ENCODE peak calls at places on chromosomes 11 and 22, in nine cellular contexts. One of them, this sample, is unnamed.

GRCh38 chr22:38802671-38803121 is 8.8 kb upstream of the DNAL4 start:
- DNase-seq in CD8-positive, alpha-beta memory T cell: no peak
- DNase-seq in PC-3: peak; percentile 87
- DNase-seq in cardiac muscle cell: peak; percentile 95
- DNase-seq in thoracic aorta: peak; percentile 25
- DNase-seq in HL-60: no peak
- DNase-seq in A549: peak; percentile 79
- DNase-seq in effector memory CD4-positive, alpha-beta T cell: no peak
- DNase-seq in pancreas: no peak
- DNase-seq in this sample: no peak

GRCh38 chr11:108198833-108199232 is 23.6 kb downstream of the NPAT start:
- DNase-seq in CD8-positive, alpha-beta memory T cell: no peak
- DNase-seq in PC-3: no peak
- DNase-seq in cardiac muscle cell: peak; percentile 7
- DNase-seq in thoracic aorta: no peak
- DNase-seq in HL-60: no peak
- DNase-seq in A549: no peak
- DNase-seq in effector memory CD4-positive, alpha-beta T cell: no peak
- DNase-seq in pancreas: no peak
- DNase-seq in this sample: no peak

GRCh38 chr22:42083119-42083518 is 3.6 kb downstream of the SMDT1 start:
- DNase-seq in CD8-positive, alpha-beta memory T cell: no peak
- DNase-seq in PC-3: no peak
- DNase-seq in cardiac muscle cell: no peak
- DNase-seq in thoracic aorta: no peak
- DNase-seq in HL-60: no peak
- DNase-seq in A549: no peak
- DNase-seq in effector memory CD4-positive, alpha-beta T cell: no peak
- DNase-seq in pancreas: no peak
- DNase-seq in this sample: no peak

GRCh38 chr22:50298937-50299656 is 8.3 kb downstream of the PLXNB2 start:
- DNase-seq in CD8-positive, alpha-beta memory T cell: no peak
- DNase-seq in PC-3: no peak
- DNase-seq in cardiac muscle cell: no peak
- DNase-seq in thoracic aorta: no peak
- DNase-seq in HL-60: no peak
- DNase-seq in A549: no peak
- DNase-seq in effector memory CD4-positive, alpha-beta T cell: no peak
- DNase-seq in pancreas: no peak
- DNase-seq in this sample: no peak

GRCh38 chr22:19620742-19621371 is 93.4 kb upstream of the SEPTIN5 start:
- DNase-seq in CD8-positive, alpha-beta memory T cell: no peak
- DNase-seq in PC-3: no peak
- DNase-seq in cardiac muscle cell: peak; percentile 26
- DNase-seq in thoracic aorta: no peak
- DNase-seq in HL-60: no peak
- DNase-seq in A549: no peak
- DNase-seq in effector memory CD4-positive, alpha-beta T cell: no peak
- DNase-seq in pancreas: no peak
- DNase-seq in this sample: no peak

GRCh38 chr22:36104988-36105387 is 55.6 kb downstream of the APOL3 start:
- DNase-seq in CD8-positive, alpha-beta memory T cell: no peak
- DNase-seq in PC-3: peak; percentile 23
- DNase-seq in cardiac muscle cell: no peak
- DNase-seq in thoracic aorta: no peak
- DNase-seq in HL-60: no peak
- DNase-seq in A549: no peak
- DNase-seq in effector memory CD4-positive, alpha-beta T cell: no peak
- DNase-seq in pancreas: no peak
- DNase-seq in this sample: no peak

GRCh38 chr22:30340911-30341685 is 14.4 kb upstream of the TBC1D10A start:
- DNase-seq in CD8-positive, alpha-beta memory T cell: no peak
- DNase-seq in PC-3: no peak
- DNase-seq in cardiac muscle cell: no peak
- DNase-seq in thoracic aorta: peak; percentile 57
- DNase-seq in HL-60: no peak
- DNase-seq in A549: no peak
- DNase-seq in effector memory CD4-positive, alpha-beta T cell: no peak
- DNase-seq in pancreas: peak; percentile 84
- DNase-seq in this sample: no peak

GRCh38 chr11:100735949-100736675 is 49.0 kb downstream of the ARHGAP42 start:
- DNase-seq in CD8-positive, alpha-beta memory T cell: no peak
- DNase-seq in PC-3: no peak
- DNase-seq in cardiac muscle cell: peak; percentile 59
- DNase-seq in thoracic aorta: no peak
- DNase-seq in HL-60: no peak
- DNase-seq in A549: peak; percentile 43
- DNase-seq in effector memory CD4-positive, alpha-beta T cell: no peak
- DNase-seq in pancreas: no peak
- DNase-seq in this sample: no peak

GRCh38 chr22:26985217-26985616 is 327.8 kb downstream of the MIAT start:
- DNase-seq in CD8-positive, alpha-beta memory T cell: no peak
- DNase-seq in PC-3: no peak
- DNase-seq in cardiac muscle cell: no peak
- DNase-seq in thoracic aorta: no peak
- DNase-seq in HL-60: no peak
- DNase-seq in A549: no peak
- DNase-seq in effector memory CD4-positive, alpha-beta T cell: no peak
- DNase-seq in pancreas: no peak
- DNase-seq in this sample: no peak

GRCh38 chr11:36391062-36391461 is 95.0 kb downstream of the PRR5L start:
- DNase-seq in CD8-positive, alpha-beta memory T cell: no peak
- DNase-seq in PC-3: no peak
- DNase-seq in cardiac muscle cell: no peak
- DNase-seq in thoracic aorta: no peak
- DNase-seq in HL-60: peak; percentile 67
- DNase-seq in A549: no peak
- DNase-seq in effector memory CD4-positive, alpha-beta T cell: no peak
- DNase-seq in pancreas: no peak
- DNase-seq in this sample: no peak

GRCh38 chr22:32858121-32858703 is 56.7 kb downstream of the TIMP3 start:
- DNase-seq in CD8-positive, alpha-beta memory T cell: no peak
- DNase-seq in PC-3: no peak
- DNase-seq in cardiac muscle cell: no peak
- DNase-seq in thoracic aorta: no peak
- DNase-seq in HL-60: no peak
- DNase-seq in A549: no peak
- DNase-seq in effector memory CD4-positive, alpha-beta T cell: no peak
- DNase-seq in pancreas: no peak
- DNase-seq in this sample: no peak

GRCh38 chr11:118046051-118046963 is 30.6 kb upstream of the TMPRSS4 start:
- DNase-seq in CD8-positive, alpha-beta memory T cell: peak; percentile 73
- DNase-seq in PC-3: no peak
- DNase-seq in cardiac muscle cell: no peak
- DNase-seq in thoracic aorta: no peak
- DNase-seq in HL-60: no peak
- DNase-seq in A549: no peak
- DNase-seq in effector memory CD4-positive, alpha-beta T cell: peak; percentile 56
- DNase-seq in pancreas: no peak
- DNase-seq in this sample: no peak

GRCh38 chr11:76723548-76723947 is 53.0 kb upstream of the LRRC32 start:
- DNase-seq in CD8-positive, alpha-beta memory T cell: peak; percentile 37
- DNase-seq in PC-3: no peak
- DNase-seq in cardiac muscle cell: no peak
- DNase-seq in thoracic aorta: no peak
- DNase-seq in HL-60: no peak
- DNase-seq in A549: no peak
- DNase-seq in effector memory CD4-positive, alpha-beta T cell: no peak
- DNase-seq in pancreas: no peak
- DNase-seq in this sample: no peak

GRCh38 chr11:44963071-44963575 is 12.4 kb upstream of the TP53I11 start:
- DNase-seq in CD8-positive, alpha-beta memory T cell: no peak
- DNase-seq in PC-3: no peak
- DNase-seq in cardiac muscle cell: no peak
- DNase-seq in thoracic aorta: no peak
- DNase-seq in HL-60: no peak
- DNase-seq in A549: no peak
- DNase-seq in effector memory CD4-positive, alpha-beta T cell: no peak
- DNase-seq in pancreas: no peak
- DNase-seq in this sample: no peak

DNA sequence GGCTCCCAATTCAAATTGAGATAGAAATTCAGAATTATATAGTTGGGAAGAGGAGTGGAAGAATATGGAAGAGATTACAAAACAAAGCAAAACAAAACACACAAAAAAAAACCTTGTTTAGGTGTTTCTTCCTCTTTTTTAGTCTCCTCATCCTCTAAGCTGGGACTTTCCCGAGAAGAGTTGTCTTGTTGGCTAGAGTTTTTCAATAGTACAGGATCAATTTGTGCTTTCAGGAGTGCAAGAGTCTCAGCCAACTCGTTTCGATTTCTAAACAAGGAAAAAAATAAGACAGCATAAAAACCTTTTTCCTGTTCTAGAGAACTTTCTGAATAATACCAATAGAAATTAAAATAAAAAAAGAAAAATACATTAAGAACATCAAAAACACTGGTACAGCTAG is 87.8 kb upstream of the CLNS1A start:
- DNase-seq in CD8-positive, alpha-beta memory T cell: no peak
- DNase-seq in PC-3: no peak
- DNase-seq in cardiac muscle cell: no peak
- DNase-seq in thoracic aorta: no peak
- DNase-seq in HL-60: no peak
- DNase-seq in A549: no peak
- DNase-seq in effector memory CD4-positive, alpha-beta T cell: no peak
- DNase-seq in pancreas: no peak
- DNase-seq in this sample: no peak
- H3K4me3 ChIP-seq in CD8-positive, alpha-beta memory T cell: no peak overlapping the region
- H3K4me3 ChIP-seq in PC-3: no peak overlapping the region
- H3K4me3 ChIP-seq in cardiac muscle cell: no peak overlapping the region
- H3K4me3 ChIP-seq in thoracic aorta: no peak overlapping the region
- H3K4me3 ChIP-seq in HL-60: no peak overlapping the region
- H3K4me3 ChIP-seq in A549: no peak overlapping the region
- H3K4me3 ChIP-seq in effector memory CD4-positive, alpha-beta T cell: no peak overlapping the region
- H3K4me3 ChIP-seq in pancreas: no peak overlapping the region
- H3K4me3 ChIP-seq in this sample: no peak overlapping the region

GRCh38 chr11:85752201-85752889 is 58.6 kb downstream of the SYTL2 start:
- DNase-seq in CD8-positive, alpha-beta memory T cell: peak; percentile 52
- DNase-seq in PC-3: no peak
- DNase-seq in cardiac muscle cell: no peak
- DNase-seq in thoracic aorta: no peak
- DNase-seq in HL-60: peak; percentile 7
- DNase-seq in A549: no peak
- DNase-seq in effector memory CD4-positive, alpha-beta T cell: no peak
- DNase-seq in pancreas: no peak
- DNase-seq in this sample: no peak
- H3K27ac ChIP-seq in CD8-positive, alpha-beta memory T cell: peak overlapping the region; percentile 1
- H3K27ac ChIP-seq in PC-3: no peak overlapping the region
- H3K27ac ChIP-seq in cardiac muscle cell: no peak overlapping the region
- H3K27ac ChIP-seq in thoracic aorta: no peak overlapping the region
- H3K27ac ChIP-seq in HL-60: peak overlapping the region; percentile 10
- H3K27ac ChIP-seq in A549: peak overlapping the region; percentile 56
- H3K27ac ChIP-seq in effector memory CD4-positive, alpha-beta T cell: peak overlapping the region; percentile 52
- H3K27ac ChIP-seq in pancreas: no peak overlapping the region
- H3K27ac ChIP-seq in this sample: no peak overlapping the region

GRCh38 chr11:110478410-110478809 is 48.7 kb downstream of the FDX1 start:
- DNase-seq in CD8-positive, alpha-beta memory T cell: no peak
- DNase-seq in PC-3: no peak
- DNase-seq in cardiac muscle cell: no peak
- DNase-seq in thoracic aorta: no peak
- DNase-seq in HL-60: no peak
- DNase-seq in A549: no peak
- DNase-seq in effector memory CD4-positive, alpha-beta T cell: no peak
- DNase-seq in pancreas: no peak
- DNase-seq in this sample: no peak

GRCh38 chr11:110479445-110480101 is 49.8 kb downstream of the FDX1 start:
- DNase-seq in CD8-positive, alpha-beta memory T cell: no peak
- DNase-seq in PC-3: no peak
- DNase-seq in cardiac muscle cell: peak; percentile 73
- DNase-seq in thoracic aorta: no peak
- DNase-seq in HL-60: peak; percentile 47
- DNase-seq in A549: no peak
- DNase-seq in effector memory CD4-positive, alpha-beta T cell: no peak
- DNase-seq in pancreas: no peak
- DNase-seq in this sample: no peak

GRCh38 chr11:110486176-110486575 is 56.4 kb downstream of the FDX1 start:
- DNase-seq in CD8-positive, alpha-beta memory T cell: no peak
- DNase-seq in PC-3: no peak
- DNase-seq in cardiac muscle cell: no peak
- DNase-seq in thoracic aorta: no peak
- DNase-seq in HL-60: peak; percentile 32
- DNase-seq in A549: no peak
- DNase-seq in effector memory CD4-positive, alpha-beta T cell: no peak
- DNase-seq in pancreas: no peak
- DNase-seq in this sample: no peak

GRCh38 chr11:110479070-110479444 is 49.3 kb downstream of the FDX1 start:
- DNase-seq in CD8-positive, alpha-beta memory T cell: no peak
- DNase-seq in PC-3: no peak
- DNase-seq in cardiac muscle cell: peak; percentile 17
- DNase-seq in thoracic aorta: no peak
- DNase-seq in HL-60: peak; percentile 74
- DNase-seq in A549: no peak
- DNase-seq in effector memory CD4-positive, alpha-beta T cell: no peak
- DNase-seq in pancreas: no peak
- DNase-seq in this sample: no peak

GRCh38 chr11:110481523-110481922 is 51.8 kb downstream of the FDX1 start:
- DNase-seq in CD8-positive, alpha-beta memory T cell: no peak
- DNase-seq in PC-3: no peak
- DNase-seq in cardiac muscle cell: no peak
- DNase-seq in thoracic aorta: no peak
- DNase-seq in HL-60: no peak
- DNase-seq in A549: no peak
- DNase-seq in effector memory CD4-positive, alpha-beta T cell: no peak
- DNase-seq in pancreas: no peak
- DNase-seq in this sample: no peak
- H3K4me3 ChIP-seq in CD8-positive, alpha-beta memory T cell: no peak overlapping the region
- H3K4me3 ChIP-seq in PC-3: no peak overlapping the region
- H3K4me3 ChIP-seq in cardiac muscle cell: no peak overlapping the region
- H3K4me3 ChIP-seq in thoracic aorta: no peak overlapping the region
- H3K4me3 ChIP-seq in HL-60: no peak overlapping the region
- H3K4me3 ChIP-seq in A549: no peak overlapping the region
- H3K4me3 ChIP-seq in effector memory CD4-positive, alpha-beta T cell: no peak overlapping the region
- H3K4me3 ChIP-seq in pancreas: no peak overlapping the region
- H3K4me3 ChIP-seq in this sample: no peak overlapping the region

GRCh38 chr11:9601876-9602199 is 28.4 kb downstream of the WEE1 start:
- DNase-seq in CD8-positive, alpha-beta memory T cell: no peak
- DNase-seq in PC-3: no peak
- DNase-seq in cardiac muscle cell: no peak
- DNase-seq in thoracic aorta: no peak
- DNase-seq in HL-60: no peak
- DNase-seq in A549: no peak
- DNase-seq in effector memory CD4-positive, alpha-beta T cell: no peak
- DNase-seq in pancreas: no peak
- DNase-seq in this sample: no peak

GRCh38 chr11:9604134-9604533 is 30.7 kb downstream of the WEE1 start:
- DNase-seq in CD8-positive, alpha-beta memory T cell: no peak
- DNase-seq in PC-3: no peak
- DNase-seq in cardiac muscle cell: no peak
- DNase-seq in thoracic aorta: no peak
- DNase-seq in HL-60: no peak
- DNase-seq in A549: no peak
- DNase-seq in effector memory CD4-positive, alpha-beta T cell: no peak
- DNase-seq in pancreas: no peak
- DNase-seq in this sample: no peak

GRCh38 chr11:9600651-9601040 is 27.2 kb downstream of the WEE1 start:
- DNase-seq in CD8-positive, alpha-beta memory T cell: no peak
- DNase-seq in PC-3: peak; percentile 84
- DNase-seq in cardiac muscle cell: no peak
- DNase-seq in thoracic aorta: no peak
- DNase-seq in HL-60: no peak
- DNase-seq in A549: no peak
- DNase-seq in effector memory CD4-positive, alpha-beta T cell: no peak
- DNase-seq in pancreas: no peak
- DNase-seq in this sample: no peak

GRCh38 chr11:9600166-9600565 is 26.7 kb downstream of the WEE1 start:
- DNase-seq in CD8-positive, alpha-beta memory T cell: no peak
- DNase-seq in PC-3: no peak
- DNase-seq in cardiac muscle cell: no peak
- DNase-seq in thoracic aorta: no peak
- DNase-seq in HL-60: no peak
- DNase-seq in A549: no peak
- DNase-seq in effector memory CD4-positive, alpha-beta T cell: no peak
- DNase-seq in pancreas: no peak
- DNase-seq in this sample: no peak

GRCh38 chr11:9601041-9601875 is 27.8 kb downstream of the WEE1 start:
- DNase-seq in CD8-positive, alpha-beta memory T cell: peak; percentile 66
- DNase-seq in PC-3: no peak
- DNase-seq in cardiac muscle cell: peak; percentile 84
- DNase-seq in thoracic aorta: no peak
- DNase-seq in HL-60: peak; percentile 94
- DNase-seq in A549: no peak
- DNase-seq in effector memory CD4-positive, alpha-beta T cell: peak; percentile 36
- DNase-seq in pancreas: no peak
- DNase-seq in this sample: no peak
- H3K27ac ChIP-seq in CD8-positive, alpha-beta memory T cell: no peak overlapping the region
- H3K27ac ChIP-seq in PC-3: peak overlapping the region; percentile 73
- H3K27ac ChIP-seq in cardiac muscle cell: no peak overlapping the region
- H3K27ac ChIP-seq in thoracic aorta: no peak overlapping the region
- H3K27ac ChIP-seq in HL-60: peak overlapping the region; percentile 62
- H3K27ac ChIP-seq in A549: peak overlapping the region; percentile 16
- H3K27ac ChIP-seq in effector memory CD4-positive, alpha-beta T cell: peak overlapping the region; percentile 52
- H3K27ac ChIP-seq in pancreas: no peak overlapping the region
- H3K27ac ChIP-seq in this sample: no peak overlapping the region